ENCODE peak calls at places on chromosomes 6 and 20, in five cellular contexts. T, G, B, E and M are unnamed samples.

GRCh38 chr6:48951917-48952316 is 511.1 kb downstream of the MMUT start:
- DNase-seq in E (no peak), T (no peak), B (no peak), G (no peak), M (no peak)

GRCh38 chr6:163369122-163369521 is 45.4 kb upstream of the QKI start:
- DNase-seq in E (no peak), B (no peak), T (no peak), G (no peak), M (no peak)

GRCh38 chr6:69185276-69185675 is 550.2 kb downstream of the ADGRB3 start:
- DNase-seq in E (no peak), B (no peak), T (no peak), G (no peak), M (no peak)

GRCh38 chr20:57073402-57073801 is 193.0 kb downstream of the BMP7 start:
- DNase-seq in B (no peak), T (no peak), E (no peak), G (no peak), M (no peak)

GRCh38 chr6:131917763-131918649 is 33.2 kb downstream of the CCN2 start:
- DNase-seq in E (no peak), T (no peak), B (no peak), G (no peak), M (no peak)

GRCh38 chr6:163579880-163580295 is 165.4 kb downstream of the QKI start:
- DNase-seq in G (peak; percentile 39), T (no peak), B (no peak), E (no peak), M (peak; percentile 16)

GRCh38 chr6:155174576-155175174 is 89.1 kb upstream of the CLDN20 start:
- DNase-seq in G (peak; percentile 79), B (peak; percentile 82), E (peak; percentile 81), T (no peak), M (peak; percentile 82)

GRCh38 chr6:11847515-11848244 is 69.1 kb upstream of the ADTRP start:
- DNase-seq in T (no peak), G (no peak), E (peak; percentile 41), B (no peak), M (no peak)

GRCh38 chr20:23143098-23143497 is 57.0 kb upstream of the CD93 start:
- DNase-seq in G (peak; percentile 67), E (peak; percentile 85), T (no peak), B (peak; percentile 71), M (peak; percentile 87)

GRCh38 chr6:18343741-18344140 is 43.4 kb upstream of the RNF144B start:
- DNase-seq in T (no peak), G (no peak), B (no peak), E (peak; percentile 95), M (no peak)

GRCh38 chr20:17956099-17956685 is 12.4 kb downstream of the SNX5 start:
- DNase-seq in T (no peak), E (no peak), G (no peak), B (no peak), M (no peak)

GRCh38 chr6:125968493-125968892 is 11.9 kb downstream of the HINT3 start:
- DNase-seq in E (no peak), T (no peak), G (no peak), B (no peak), M (no peak)

GRCh38 chr6:15372932-15373331 is 127.1 kb downstream of the JARID2 start:
- DNase-seq in E (no peak), B (no peak), T (no peak), G (no peak), M (no peak)

GRCh38 chr6:31660224-31660997 is at the start of gene C6orf47:
- DNase-seq in T (no peak), E (peak; percentile 75), B (peak; percentile 79), G (peak; percentile 97), M (peak; percentile 72)

GRCh38 chr20:35353646-35354045 is 58.1 kb downstream of the UQCC1 start:
- DNase-seq in E (peak; percentile 69), G (no peak), B (no peak), T (no peak), M (no peak)

GRCh38 chr6:151240036-151240685 is 394 bp downstream of the AKAP12 start:
- DNase-seq in T (no peak), B (no peak), E (peak; percentile 64), G (peak; percentile 82), M (peak; percentile 60)

GRCh38 chr20:58229198-58229802 is 847 bp upstream of the ANKRD60 start:
- DNase-seq in B (no peak), G (no peak), E (peak; percentile 57), T (no peak), M (no peak)

GRCh38 chr6:27867941-27868705 is 44.1 kb downstream of the OR2B2 start:
- DNase-seq in T (no peak), B (no peak), E (peak; percentile 8), G (no peak), M (no peak)

GRCh38 chr6:830667-831327 is 137.9 kb upstream of the EXOC2 start:
- DNase-seq in T (no peak), E (no peak), B (no peak), G (no peak), M (no peak)

GRCh38 chr6:37517411-37517812 is 17.7 kb upstream of the CCDC167 start:
- DNase-seq in T (no peak), B (no peak), E (no peak), G (no peak), M (no peak)

GRCh38 chr6:27503436-27504030 is 30.6 kb upstream of the ZNF184 start:
- DNase-seq in T (peak; percentile 73), B (peak; percentile 82), E (peak; percentile 78), G (peak; percentile 58), M (peak; percentile 80)

GRCh38 chr6:121961726-121962125 is 437.7 kb upstream of the HSF2 start:
- DNase-seq in E (no peak), T (no peak), G (no peak), B (no peak), M (no peak)

GRCh38 chr20:35953411-35954199 is 697 bp downstream of the SCAND1 start:
- DNase-seq in E (peak; percentile 28), G (peak; percentile 46), T (no peak), B (no peak), M (peak; percentile 25)

GRCh38 chr6:3347826-3348225 is 89.1 kb downstream of the PSMG4 start:
- DNase-seq in B (no peak), T (no peak), G (peak; percentile 77), E (no peak), M (no peak)

GRCh38 chr6:25346064-25346463 is 66.9 kb downstream of the CARMIL1 start:
- DNase-seq in T (no peak), E (no peak), G (no peak), B (no peak), M (no peak)

GRCh38 chr6:55388161-55388560 is 60.9 kb downstream of the GFRAL start:
- DNase-seq in B (no peak), T (no peak), G (no peak), E (peak; percentile 88), M (no peak)

GRCh38 chr20:57748601-57749130 is 38.9 kb upstream of the PMEPA1 start:
- DNase-seq in B (peak; percentile 38), E (peak; percentile 50), G (no peak), T (peak; percentile 45), M (peak; percentile 96)

GRCh38 chr6:37897819-37898534 is 78.5 kb downstream of the ZFAND3 start:
- DNase-seq in T (no peak), E (no peak), G (no peak), B (no peak), M (no peak)

GRCh38 chr20:24915440-24915839 is 33.6 kb upstream of the CST7 start:
- DNase-seq in B (no peak), E (no peak), G (no peak), T (no peak), M (no peak)

DNA sequence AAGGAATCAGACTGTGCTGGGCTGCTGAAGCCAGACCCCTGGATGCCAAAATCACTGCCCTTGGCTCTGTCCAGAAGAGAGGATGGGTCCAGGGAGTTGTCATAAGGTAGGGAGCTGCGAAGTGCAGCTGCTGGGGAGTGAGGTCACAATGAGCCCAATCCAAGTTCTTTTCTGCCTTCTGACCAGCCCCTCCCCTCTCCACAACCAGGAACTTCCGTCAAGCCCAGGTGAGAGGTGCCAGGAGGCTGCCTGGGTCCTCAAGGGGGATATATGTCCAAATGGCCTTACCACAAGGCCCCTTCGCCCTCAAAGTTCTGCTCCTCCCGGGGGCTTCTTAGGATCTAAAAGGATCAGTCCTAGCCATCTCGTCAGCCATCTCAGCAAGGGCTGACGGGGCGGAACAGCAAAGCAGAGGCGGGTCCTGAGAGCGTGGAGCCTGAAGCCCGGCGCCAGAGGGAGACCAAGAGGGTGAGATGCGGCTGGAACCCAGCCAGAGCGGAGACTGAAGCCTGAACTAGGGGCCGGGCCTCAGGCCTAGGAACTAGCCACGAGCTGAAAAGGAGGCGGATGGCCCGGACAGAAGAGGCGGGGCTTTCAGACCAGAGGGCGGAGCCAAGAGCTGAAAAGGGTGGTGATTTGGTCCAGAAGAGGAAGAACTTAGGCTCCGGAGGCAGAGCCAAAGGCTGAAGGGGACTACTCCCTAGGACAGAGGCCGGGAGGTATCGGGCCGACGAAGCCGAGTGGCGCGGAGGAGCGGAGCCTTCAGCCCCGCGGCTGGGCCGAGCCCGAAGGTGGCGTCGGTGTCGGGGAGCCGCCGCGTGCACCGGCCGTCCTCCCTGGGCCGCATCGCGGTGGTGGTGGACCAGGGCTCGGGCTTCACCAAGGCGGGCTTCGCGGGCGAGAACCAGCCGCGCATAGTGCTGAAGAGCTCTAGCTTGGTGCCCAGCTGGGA is at the start of gene ACTL10:
- DNase-seq in B (no peak), E (peak; percentile 96), T (peak; percentile 91), G (peak; percentile 95), M (no peak)
- TF ChIP-seq RAD21 in B (no peak), E (peak; percentile 31), T (no peak), G (peak; percentile 56), M (no peak)

GRCh38 chr6:34536251-34536958 is 19.7 kb downstream of the SPDEF start:
- DNase-seq in G (no peak), B (no peak), E (no peak), T (no peak), M (no peak)
- H3K27ac ChIP-seq in G (no peak overlapping the region), B (no peak overlapping the region), E (no peak overlapping the region), T (no peak overlapping the region), M (peak overlapping the region; percentile 77)

GRCh38 chr6:156977527-156978291 is 200.5 kb downstream of the ARID1B start:
- DNase-seq in T (no peak), E (peak; percentile 47), B (no peak), G (no peak), M (no peak)
- TF ChIP-seq BHLHE40 in T (peak; percentile 41), E (peak; percentile 81), B (no peak), G (peak; percentile 65), M (no peak)

GRCh38 chr20:16171180-16171579 is 402.1 kb downstream of the KIF16B start:
- DNase-seq in G (no peak), B (no peak), E (no peak), T (no peak), M (no peak)

GRCh38 chr20:16179919-16180318 is 393.3 kb downstream of the KIF16B start:
- DNase-seq in B (no peak), E (no peak), G (no peak), T (no peak), M (no peak)

GRCh38 chr20:16178671-16179070 is 394.6 kb downstream of the KIF16B start:
- DNase-seq in E (no peak), B (no peak), T (no peak), G (no peak), M (no peak)

GRCh38 chr20:16173044-16173443 is 400.2 kb downstream of the KIF16B start:
- DNase-seq in E (no peak), B (no peak), G (no peak), T (no peak), M (no peak)

DNA sequence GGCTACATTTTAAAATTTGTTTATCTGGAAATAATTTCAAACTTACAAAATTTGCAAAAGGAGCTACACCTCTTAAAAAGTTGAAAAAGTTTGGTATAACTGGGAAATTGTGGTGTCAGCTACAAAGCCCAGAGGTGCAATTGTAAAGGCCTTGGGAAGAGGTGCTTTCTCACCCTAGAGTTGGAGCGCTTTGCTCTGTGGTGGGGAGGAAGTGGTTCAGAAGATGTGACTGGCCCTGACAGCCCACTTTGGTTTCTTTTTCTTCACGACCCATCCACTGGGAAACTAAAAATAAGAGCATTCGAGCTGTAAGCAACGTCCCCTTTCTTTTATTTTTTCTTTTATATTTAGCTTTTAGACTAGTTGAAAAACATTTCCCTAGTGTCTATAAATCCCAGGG is 397.9 kb downstream of the KIF16B start:
- DNase-seq in B (no peak), T (peak; percentile 17), E (no peak), G (no peak), M (no peak)
- TF ChIP-seq RAD21 in B (no peak), T (no peak), E (no peak), G (no peak), M (no peak)